ENCODE peak calls at places on chromosomes 13 and 19, in seven cellular contexts. One of them, this sample, is unnamed.

GRCh38 chr13:53782400-53783030 is 753.9 kb downstream of the OLFM4 start:
- DNase-seq in GM23338: peak
- DNase-seq in activated CD8-positive, alpha-beta memory T cell treated with anti-CD3 and anti-CD28 coated beads for 1 hour: no peak
- DNase-seq in HuH-7: peak
- DNase-seq in HS-5: no peak
- DNase-seq in AG04450: no peak
- DNase-seq in foreskin keratinocyte: peak
- DNase-seq in this sample: peak

GRCh38 chr19:6006896-6007295 is 29.0 kb upstream of the RANBP3 start:
- DNase-seq in GM23338: no peak
- DNase-seq in activated CD8-positive, alpha-beta memory T cell treated with anti-CD3 and anti-CD28 coated beads for 1 hour: no peak
- DNase-seq in HuH-7: no peak
- DNase-seq in HS-5: no peak
- DNase-seq in AG04450: no peak
- DNase-seq in foreskin keratinocyte: no peak
- DNase-seq in this sample: no peak

GRCh38 chr19:10126213-10126639 is 6.5 kb upstream of the EIF3G start:
- DNase-seq in GM23338: no peak
- DNase-seq in activated CD8-positive, alpha-beta memory T cell treated with anti-CD3 and anti-CD28 coated beads for 1 hour: no peak
- DNase-seq in HuH-7: no peak
- DNase-seq in HS-5: no peak
- DNase-seq in AG04450: no peak
- DNase-seq in foreskin keratinocyte: no peak
- DNase-seq in this sample: no peak

GRCh38 chr19:3479177-3479818 is 1.0 kb downstream of the SMIM24 start:
- DNase-seq in GM23338: peak
- DNase-seq in activated CD8-positive, alpha-beta memory T cell treated with anti-CD3 and anti-CD28 coated beads for 1 hour: no peak
- DNase-seq in HuH-7: peak
- DNase-seq in HS-5: no peak
- DNase-seq in AG04450: no peak
- DNase-seq in foreskin keratinocyte: no peak
- DNase-seq in this sample: peak

GRCh38 chr13:111415216-111415615 is 94.8 kb downstream of the TEX29 start:
- DNase-seq in GM23338: no peak
- DNase-seq in activated CD8-positive, alpha-beta memory T cell treated with anti-CD3 and anti-CD28 coated beads for 1 hour: no peak
- DNase-seq in HuH-7: no peak
- DNase-seq in HS-5: no peak
- DNase-seq in AG04450: no peak
- DNase-seq in foreskin keratinocyte: no peak
- DNase-seq in this sample: no peak

GRCh38 chr19:44777715-44778347 is at the start of gene CBLC:
- DNase-seq in GM23338: peak
- DNase-seq in activated CD8-positive, alpha-beta memory T cell treated with anti-CD3 and anti-CD28 coated beads for 1 hour: no peak
- DNase-seq in HuH-7: no peak
- DNase-seq in HS-5: no peak
- DNase-seq in AG04450: no peak
- DNase-seq in foreskin keratinocyte: peak
- DNase-seq in this sample: peak

GRCh38 chr19:54186934-54187381 is 2.4 kb downstream of the MBOAT7 start:
- DNase-seq in GM23338: no peak
- DNase-seq in activated CD8-positive, alpha-beta memory T cell treated with anti-CD3 and anti-CD28 coated beads for 1 hour: no peak
- DNase-seq in HuH-7: no peak
- DNase-seq in HS-5: no peak
- DNase-seq in AG04450: no peak
- DNase-seq in foreskin keratinocyte: no peak
- DNase-seq in this sample: no peak

GRCh38 chr19:17322854-17323253 is 11.8 kb downstream of the ANO8 start:
- DNase-seq in GM23338: no peak
- DNase-seq in activated CD8-positive, alpha-beta memory T cell treated with anti-CD3 and anti-CD28 coated beads for 1 hour: no peak
- DNase-seq in HuH-7: no peak
- DNase-seq in HS-5: no peak
- DNase-seq in AG04450: no peak
- DNase-seq in foreskin keratinocyte: no peak
- DNase-seq in this sample: no peak

GRCh38 chr19:52896431-52897148 is 845 bp downstream of the ZNF320 start:
- DNase-seq in GM23338: peak
- DNase-seq in activated CD8-positive, alpha-beta memory T cell treated with anti-CD3 and anti-CD28 coated beads for 1 hour: no peak
- DNase-seq in HuH-7: peak
- DNase-seq in HS-5: peak
- DNase-seq in AG04450: no peak
- DNase-seq in foreskin keratinocyte: no peak
- DNase-seq in this sample: peak

GRCh38 chr13:30978981-30979956 is 46.8 kb downstream of the TEX26 start:
- DNase-seq in GM23338: peak
- DNase-seq in activated CD8-positive, alpha-beta memory T cell treated with anti-CD3 and anti-CD28 coated beads for 1 hour: peak
- DNase-seq in HuH-7: peak
- DNase-seq in HS-5: no peak
- DNase-seq in AG04450: no peak
- DNase-seq in foreskin keratinocyte: no peak
- DNase-seq in this sample: no peak

GRCh38 chr19:22608441-22608840 is 25.7 kb upstream of the ZNF492 start:
- DNase-seq in GM23338: no peak
- DNase-seq in activated CD8-positive, alpha-beta memory T cell treated with anti-CD3 and anti-CD28 coated beads for 1 hour: no peak
- DNase-seq in HuH-7: no peak
- DNase-seq in HS-5: no peak
- DNase-seq in AG04450: no peak
- DNase-seq in foreskin keratinocyte: no peak
- DNase-seq in this sample: no peak

GRCh38 chr13:110758195-110758594 is 44.7 kb downstream of the ING1 start:
- DNase-seq in GM23338: no peak
- DNase-seq in activated CD8-positive, alpha-beta memory T cell treated with anti-CD3 and anti-CD28 coated beads for 1 hour: no peak
- DNase-seq in HuH-7: no peak
- DNase-seq in HS-5: no peak
- DNase-seq in AG04450: no peak
- DNase-seq in foreskin keratinocyte: peak
- DNase-seq in this sample: no peak

GRCh38 chr13:80363890-80364503 is 23.1 kb upstream of the SPRY2 start:
- DNase-seq in GM23338: peak
- DNase-seq in activated CD8-positive, alpha-beta memory T cell treated with anti-CD3 and anti-CD28 coated beads for 1 hour: no peak
- DNase-seq in HuH-7: peak
- DNase-seq in HS-5: no peak
- DNase-seq in AG04450: no peak
- DNase-seq in foreskin keratinocyte: no peak
- DNase-seq in this sample: peak

GRCh38 chr13:79805317-79805716 is 324.4 kb downstream of the NDFIP2 start:
- DNase-seq in GM23338: no peak
- DNase-seq in activated CD8-positive, alpha-beta memory T cell treated with anti-CD3 and anti-CD28 coated beads for 1 hour: no peak
- DNase-seq in HuH-7: no peak
- DNase-seq in HS-5: no peak
- DNase-seq in AG04450: no peak
- DNase-seq in foreskin keratinocyte: no peak
- DNase-seq in this sample: no peak

GRCh38 chr19:42151735-42152134 is 19.5 kb upstream of the POU2F2 start:
- DNase-seq in GM23338: no peak
- DNase-seq in activated CD8-positive, alpha-beta memory T cell treated with anti-CD3 and anti-CD28 coated beads for 1 hour: no peak
- DNase-seq in HuH-7: no peak
- DNase-seq in HS-5: no peak
- DNase-seq in AG04450: no peak
- DNase-seq in foreskin keratinocyte: no peak
- DNase-seq in this sample: no peak

GRCh38 chr19:3708207-3708931 is at the start of gene TJP3:
- DNase-seq in GM23338: peak
- DNase-seq in activated CD8-positive, alpha-beta memory T cell treated with anti-CD3 and anti-CD28 coated beads for 1 hour: no peak
- DNase-seq in HuH-7: peak
- DNase-seq in HS-5: no peak
- DNase-seq in AG04450: no peak
- DNase-seq in foreskin keratinocyte: no peak
- DNase-seq in this sample: no peak